ENCODE peak calls at places on chromosomes 7 and 10, in seven cellular contexts. U is lung, F is choroid plexus epithelial cell, B is brain microvascular endothelial cell, Y is cardiac muscle cell, M is PC-3, H is pancreas. L is an unnamed sample.

GRCh38 chr10:17340144-17340829 is 112.2 kb downstream of the VIM start:
- DNase-seq in U (no peak), B (no peak), F (no peak), Y (no peak), H (no peak), M (no peak), L (no peak)

GRCh38 chr10:10138685-10139084 is 879.0 kb upstream of the CELF2 start:
- DNase-seq in F (peak; percentile 9), H (no peak), M (no peak), Y (peak; percentile 2), B (no peak), U (no peak), L (no peak)

GRCh38 chr7:36937754-36938551 is 213.7 kb upstream of the AOAH start:
- DNase-seq in M (no peak), F (no peak), B (no peak), H (no peak), Y (peak; percentile 10), U (no peak), L (no peak)

GRCh38 chr10:111076682-111077661 is at the start of gene ADRA2A:
- DNase-seq in H (peak; percentile 77), U (peak; percentile 31), F (peak; percentile 41), Y (peak; percentile 47), B (peak; percentile 28), M (peak; percentile 12), L (no peak)

GRCh38 chr10:23069019-23069665 is 26.2 kb upstream of the MSRB2 start:
- DNase-seq in F (no peak), Y (no peak), M (no peak), H (no peak), U (no peak), B (no peak), L (no peak)

GRCh38 chr10:86659721-86660438 is 5.5 kb downstream of the OPN4 start:
- DNase-seq in F (no peak), B (no peak), U (no peak), H (no peak), M (no peak), Y (no peak), L (no peak)

GRCh38 chr10:43667736-43668371 is 19.2 kb upstream of the ZNF32 start:
- DNase-seq in M (no peak), Y (no peak), U (no peak), B (no peak), H (no peak), F (no peak), L (no peak)

GRCh38 chr10:69088471-69088769 is 517 bp downstream of the SRGN start:
- DNase-seq in F (no peak), B (no peak), H (no peak), M (no peak), U (no peak), Y (peak; percentile 44), L (no peak)

GRCh38 chr7:81926154-81926553 is 156.3 kb upstream of the HGF start:
- DNase-seq in B (no peak), M (no peak), Y (no peak), U (no peak), F (no peak), H (no peak), L (no peak)

GRCh38 chr7:158428842-158429753 is 158.5 kb downstream of the PTPRN2 start:
- DNase-seq in Y (no peak), U (no peak), M (no peak), H (no peak), B (no peak), F (no peak), L (no peak)

GRCh38 chr10:127576751-127577161 is 27.6 kb downstream of the NPS start:
- DNase-seq in Y (no peak), M (no peak), B (no peak), F (peak; percentile 27), U (no peak), H (no peak), L (no peak)

GRCh38 chr7:25567430-25567829 is 339.1 kb upstream of the NPVF start:
- DNase-seq in F (no peak), H (no peak), M (peak; percentile 12), U (no peak), Y (no peak), B (no peak), L (no peak)

GRCh38 chr7:111985802-111986201 is 220.4 kb downstream of the DOCK4 start:
- DNase-seq in M (peak; percentile 62), F (no peak), U (no peak), H (no peak), Y (no peak), B (no peak), L (no peak)

GRCh38 chr7:140209866-140210609 is 33.3 kb upstream of the KDM7A start:
- DNase-seq in B (no peak), F (no peak), Y (no peak), M (no peak), U (peak; percentile 33), H (peak; percentile 44), L (no peak)

GRCh38 chr7:55961994-55962393 is 2.4 kb upstream of the NIPSNAP2 start:
- DNase-seq in Y (no peak), B (no peak), U (no peak), H (no peak), F (no peak), M (no peak), L (no peak)

GRCh38 chr10:100996678-100997363 is 2.8 kb upstream of the LZTS2 start:
- DNase-seq in B (no peak), F (no peak), H (peak; percentile 63), U (peak; percentile 37), M (peak; percentile 28), Y (no peak), L (no peak)

GRCh38 chr10:132641401-132641800 is 103.8 kb downstream of the INPP5A start:
- DNase-seq in Y (no peak), M (no peak), F (no peak), H (no peak), U (no peak), B (no peak), L (no peak)

GRCh38 chr7:46653848-46654247 is 732.8 kb upstream of the IGFBP3 start:
- DNase-seq in F (no peak), H (no peak), Y (no peak), B (no peak), M (no peak), U (no peak), L (no peak)

GRCh38 chr7:55174856-55175255 is 156.0 kb downstream of the EGFR start:
- DNase-seq in M (no peak), U (no peak), Y (no peak), H (no peak), F (no peak), B (no peak), L (no peak)

GRCh38 chr7:78149787-78150186 is 351.2 kb downstream of the PHTF2 start:
- DNase-seq in U (no peak), M (no peak), F (peak; percentile 42), H (no peak), B (peak; percentile 31), Y (peak; percentile 64), L (peak; percentile 37)

DNA sequence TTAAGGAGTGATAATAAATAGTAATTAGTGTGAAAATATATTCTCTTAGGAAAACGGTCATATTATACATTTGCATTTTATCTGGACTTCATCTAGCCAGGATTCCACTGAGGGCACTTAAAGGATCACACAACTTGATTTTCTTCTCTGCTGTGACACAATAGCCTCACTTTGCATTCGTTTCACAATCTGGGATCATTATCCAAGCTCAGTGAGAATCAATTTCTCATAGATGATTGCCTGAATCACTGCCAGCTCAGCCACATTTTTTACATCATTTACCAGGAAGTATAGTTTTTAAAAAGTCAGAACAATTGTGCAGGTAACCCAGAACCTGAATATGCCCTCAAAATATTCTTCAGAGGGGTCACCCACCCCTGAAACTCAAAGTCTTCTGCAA is 68.9 kb downstream of the PTPRZ1 start:
- DNase-seq in H (no peak), M (no peak), Y (no peak), F (no peak), B (no peak), U (no peak), L (no peak)
- H3K4me3 ChIP-seq in H (no peak overlapping the region), M (no peak overlapping the region), Y (no peak overlapping the region), F (no peak overlapping the region), B (no peak overlapping the region), U (no peak overlapping the region), L (no peak overlapping the region)

GRCh38 chr10:75283150-75284096 is 47.7 kb upstream of the COMTD1 start:
- DNase-seq in U (no peak), M (no peak), H (no peak), Y (peak; percentile 52), F (peak; percentile 43), B (no peak), L (no peak)
- TF ChIP-seq CTCF in U (no peak), M (no peak), H (no peak), Y (no peak), F (no peak), B (no peak), L (no peak)

DNA sequence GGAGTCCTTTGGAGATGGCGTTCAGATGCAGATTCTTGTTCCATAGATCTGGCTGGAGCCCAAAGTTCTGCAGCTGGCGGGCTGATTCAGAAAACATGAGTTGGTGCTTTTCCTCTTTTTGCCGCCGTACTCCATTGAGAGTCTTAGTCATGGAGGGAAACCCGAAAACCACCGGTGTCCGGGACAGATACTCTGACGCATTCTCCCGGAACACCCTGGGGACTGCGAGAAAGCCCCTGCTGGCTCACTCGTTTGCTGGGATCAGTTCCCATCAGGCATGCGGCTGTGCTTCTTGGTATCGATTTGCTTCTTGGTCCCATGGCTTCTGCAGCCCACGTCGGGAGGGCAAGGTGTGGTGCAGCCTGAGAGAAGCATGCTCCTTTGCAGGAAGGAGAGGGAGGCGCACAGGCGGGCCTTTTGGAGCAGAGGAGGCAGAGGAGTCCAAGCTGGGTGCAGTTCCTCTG is 30.8 kb upstream of the PFKFB3 start:
- DNase-seq in U (peak; percentile 46), B (peak; percentile 95), H (peak; percentile 50), Y (peak; percentile 91), M (no peak), F (peak; percentile 68), L (no peak)
- H3K4me3 ChIP-seq in U (no peak overlapping the region), B (no peak overlapping the region), H (no peak overlapping the region), Y (no peak overlapping the region), M (no peak overlapping the region), F (no peak overlapping the region), L (no peak overlapping the region)

DNA sequence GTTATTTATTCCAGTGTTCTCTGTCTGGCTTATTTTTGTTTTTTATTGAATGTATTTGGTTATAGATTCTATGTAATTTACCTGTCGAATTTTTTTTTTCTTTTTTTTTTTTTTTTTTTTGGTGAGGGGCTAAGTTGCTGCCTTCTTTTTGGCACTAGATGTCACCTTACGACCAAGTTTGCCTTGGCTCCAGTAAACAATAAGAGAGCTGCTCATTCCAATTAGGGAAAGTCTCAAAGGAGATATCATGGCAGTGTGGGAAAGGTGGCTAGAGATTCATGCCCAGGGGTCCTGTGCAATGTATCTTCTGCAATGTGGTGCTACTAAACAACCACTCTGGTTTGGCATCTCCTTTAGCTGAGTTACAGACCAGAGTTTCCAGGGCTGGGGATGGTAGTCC is 84.0 kb downstream of the PTPN20 start:
- DNase-seq in Y (peak; percentile 7), F (peak; percentile 5), B (no peak), H (no peak), M (no peak), U (no peak), L (no peak)
- TF ChIP-seq CTCF in Y (no peak), F (no peak), B (no peak), H (no peak), M (no peak), U (no peak), L (no peak)

L was measured in retinal pigment epithelial cell.